ENCODE peak calls at places on chromosome 12, in five cellular contexts. E, Y, T, M and G are unnamed samples.

GRCh38 chr12:42140901-42141300 is 3.8 kb downstream of the GXYLT1 start:
- DNase-seq in T (peak; percentile 84), M (no peak), Y (no peak), E (no peak), G (no peak)

GRCh38 chr12:124028560-124028935 is 55.5 kb downstream of the ZNF664 start:
- DNase-seq in M (no peak), T (no peak), Y (no peak), E (no peak), G (no peak)

GRCh38 chr12:114164354-114164753 is 198.2 kb upstream of the RBM19 start:
- DNase-seq in T (no peak), Y (no peak), E (no peak), M (no peak), G (no peak)

GRCh38 chr12:3717283-3717974 is 35.5 kb downstream of the CRACR2A start:
- DNase-seq in T (no peak), M (no peak), E (no peak), Y (peak; percentile 56), G (no peak)

GRCh38 chr12:130031571-130032189 is 127.9 kb upstream of the TMEM132D start:
- DNase-seq in E (peak; percentile 67), M (peak; percentile 49), T (no peak), Y (peak; percentile 48), G (no peak)

GRCh38 chr12:79121486-79121885 is 256.9 kb downstream of the SYT1 start:
- DNase-seq in M (peak; percentile 12), T (no peak), E (no peak), Y (no peak), G (no peak)

GRCh38 chr12:58607805-58608204 is 312.5 kb downstream of the LRIG3 start:
- DNase-seq in T (no peak), Y (no peak), M (no peak), E (no peak), G (no peak)

GRCh38 chr12:28253175-28253641 is 63.0 kb downstream of the CCDC91 start:
- DNase-seq in T (peak; percentile 80), M (peak; percentile 63), Y (no peak), E (no peak), G (no peak)

GRCh38 chr12:68491204-68491960 is 119.3 kb upstream of the RAP1B start:
- DNase-seq in Y (no peak), T (no peak), E (no peak), M (no peak), G (no peak)

GRCh38 chr12:62785941-62786559 is 148.9 kb downstream of the PPM1H start:
- DNase-seq in Y (no peak), M (peak; percentile 9), T (peak; percentile 99), E (no peak), G (no peak)

GRCh38 chr12:109934026-109934425 is 34.0 kb downstream of the TCHP start:
- DNase-seq in E (no peak), T (no peak), M (peak; percentile 12), Y (no peak), G (no peak)

GRCh38 chr12:132410849-132411248 is 79.1 kb upstream of the FBRSL1 start:
- DNase-seq in E (no peak), T (no peak), M (no peak), Y (no peak), G (no peak)

GRCh38 chr12:95633049-95633545 is 81.8 kb upstream of the USP44 start:
- DNase-seq in M (no peak), Y (peak; percentile 81), T (peak; percentile 90), E (no peak), G (no peak)

GRCh38 chr12:26744697-26745440 is 88.1 kb downstream of the ITPR2 start:
- DNase-seq in M (no peak), E (no peak), T (peak; percentile 57), Y (no peak), G (no peak)

GRCh38 chr12:23204933-23205778 is 580.2 kb downstream of the ETNK1 start:
- DNase-seq in M (peak; percentile 74), T (peak; percentile 44), E (no peak), Y (no peak), G (no peak)

GRCh38 chr12:132888852-132889251 is 1.4 kb upstream of the CHFR start:
- DNase-seq in E (no peak), Y (no peak), M (no peak), T (no peak), G (no peak)

GRCh38 chr12:38456769-38457168 is 140.2 kb downstream of the ALG10B start:
- DNase-seq in M (no peak), Y (no peak), E (no peak), T (no peak), G (no peak)

GRCh38 chr12:21301-22189 is 45.0 kb upstream of the IQSEC3 start:
- DNase-seq in E (no peak), T (no peak), Y (no peak), M (peak; percentile 44), G (no peak)

GRCh38 chr12:123998960-123999359 is 25.9 kb downstream of the ZNF664 start:
- DNase-seq in Y (no peak), T (peak; percentile 39), E (no peak), M (no peak), G (no peak)

GRCh38 chr12:52903855-52904508 is 894 bp downstream of the KRT8 start:
- DNase-seq in M (peak; percentile 21), T (peak; percentile 67), Y (no peak), E (peak; percentile 36), G (no peak)

GRCh38 chr12:109715310-109716091 is 1.9 kb downstream of the FAM222A start:
- DNase-seq in M (peak; percentile 22), T (no peak), E (no peak), Y (peak; percentile 51), G (no peak)

GRCh38 chr12:66269142-66269541 is 33.2 kb upstream of the HELB start:
- DNase-seq in M (no peak), E (no peak), Y (no peak), T (no peak), G (no peak)

GRCh38 chr12:132941336-132941954 is 14.7 kb downstream of the ZNF605 start:
- DNase-seq in M (no peak), Y (no peak), T (no peak), E (no peak), G (no peak)

GRCh38 chr12:19719650-19720049 is 280.4 kb downstream of the AEBP2 start:
- DNase-seq in T (no peak), Y (no peak), M (no peak), E (no peak), G (no peak)

GRCh38 chr12:12718382-12718761 is 1.2 kb downstream of the CDKN1B start:
- DNase-seq in T (peak; percentile 20), Y (no peak), M (no peak), E (no peak), G (no peak)

GRCh38 chr12:26097046-26097878 is 27.6 kb downstream of the BHLHE41 start:
- DNase-seq in M (peak; percentile 69), E (peak; percentile 51), T (peak; percentile 71), Y (peak; percentile 72), G (peak; percentile 38)

GRCh38 chr12:69648476-69648875 is 37.8 kb upstream of the LRRC10 start:
- DNase-seq in M (no peak), T (peak; percentile 97), E (no peak), Y (no peak), G (no peak)

GRCh38 chr12:108055135-108055534 is 74.0 kb upstream of the WSCD2 start:
- DNase-seq in Y (no peak), M (no peak), T (no peak), E (no peak), G (no peak)

GRCh38 chr12:96141216-96141944 is 52.8 kb upstream of the ELK3 start:
- DNase-seq in Y (no peak), M (no peak), T (peak; percentile 79), E (no peak), G (no peak)

GRCh38 chr12:89156324-89156723 is 196.0 kb downstream of the DUSP6 start:
- DNase-seq in Y (no peak), M (no peak), E (no peak), T (peak; percentile 15), G (no peak)

GRCh38 chr12:124301084-124301654 is 6.3 kb downstream of the RFLNA start:
- DNase-seq in M (no peak), T (no peak), Y (no peak), E (no peak), G (no peak)

GRCh38 chr12:63790608-63790945 is 10.9 kb downstream of the RXYLT1 start:
- DNase-seq in Y (no peak), E (no peak), T (no peak), M (no peak), G (no peak)
- TF ChIP-seq CTCF in Y (no peak), E (no peak), T (no peak), M (no peak), G (no peak)

GRCh38 chr12:56468216-56469006 is at the start of gene SPRYD4:
- DNase-seq in E (peak; percentile 95), Y (peak; percentile 94), T (peak; percentile 90), M (peak; percentile 98), G (peak; percentile 90)
- TF ChIP-seq CTCF in E (peak; percentile 34), Y (no peak), T (peak; percentile 13), M (peak; percentile 27), G (no peak)

DNA sequence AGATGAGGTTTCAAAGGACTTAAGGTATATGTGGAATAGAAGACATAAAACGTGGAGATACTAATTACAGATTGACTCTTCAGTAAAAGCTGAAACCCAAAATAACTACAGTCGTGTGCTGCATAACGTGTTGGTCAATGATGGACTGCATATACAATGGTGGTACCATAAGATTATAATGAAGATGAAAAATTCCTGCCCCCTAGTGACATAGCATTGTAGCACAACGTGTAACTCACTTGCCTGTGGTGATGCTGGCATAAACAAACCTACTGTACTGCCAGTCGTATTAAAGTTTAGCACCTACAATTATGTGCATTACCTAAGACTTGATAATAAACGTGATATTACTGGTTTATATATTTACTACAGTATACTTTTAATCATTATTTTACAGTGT is 150.3 kb downstream of the LRRK2 start:
- DNase-seq in Y (no peak), M (peak; percentile 31), E (no peak), T (no peak), G (no peak)
- TF ChIP-seq CTCF in Y (no peak), M (peak; percentile 46), E (no peak), T (peak; percentile 22), G (no peak)

GRCh38 chr12:51678086-51678724 is 87.2 kb downstream of the SCN8A start:
- DNase-seq in M (peak; percentile 55), E (no peak), Y (peak; percentile 28), T (peak; percentile 52), G (no peak)
- TF ChIP-seq CTCF in M (peak; percentile 73), E (peak; percentile 50), Y (peak; percentile 48), T (peak; percentile 86), G (peak; percentile 42)

DNA sequence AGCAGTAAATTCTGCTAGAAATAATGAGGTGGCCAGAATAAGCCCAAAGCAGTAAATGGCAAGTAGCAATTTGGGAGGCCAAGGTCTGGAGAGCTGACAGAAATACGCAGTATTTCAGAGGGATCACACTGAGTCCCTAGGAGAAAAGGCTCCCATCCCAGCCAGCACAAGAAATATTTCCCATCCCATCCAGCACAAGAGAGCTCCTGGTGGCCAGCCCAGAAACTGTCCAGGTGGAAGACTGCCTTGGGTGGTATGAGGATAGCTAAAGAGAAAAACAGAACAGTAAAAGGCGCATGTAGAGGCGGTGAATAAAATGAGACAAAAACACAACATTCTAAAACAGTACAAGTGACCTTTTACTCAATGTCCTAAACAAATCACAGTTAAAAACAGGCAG is 120.7 kb downstream of the HECTD4 start:
- DNase-seq in E (no peak), T (no peak), Y (no peak), M (no peak), G (no peak)
- TF ChIP-seq CTCF in E (no peak), T (no peak), Y (no peak), M (no peak), G (no peak)